ENCODE peak calls at places on chromosomes 4 and X, in eight cellular contexts. P, L, D, R, A, I, Y and U are unnamed samples.

GRCh38 chr4:173191623-173192041 is 23.0 kb downstream of the GALNT7 start:
- DNase-seq in D (no peak), L (no peak), A (peak), I (no peak), P (no peak), R (no peak), Y (no peak), U (no peak)

GRCh38 chrX:29478336-29479069 is 736.9 kb upstream of the MAGEB2 start:
- DNase-seq in Y (no peak), R (peak), D (peak), L (no peak), P (peak), A (peak), I (no peak), U (peak)

GRCh38 chr4:121339307-121339706 is 41.5 kb downstream of the QRFPR start:
- DNase-seq in D (no peak), L (no peak), R (no peak), P (no peak), A (peak), I (no peak), Y (no peak), U (no peak)

GRCh38 chr4:23373269-23373668 is 516.6 kb downstream of the PPARGC1A start:
- DNase-seq in A (peak), D (no peak), P (no peak), L (peak), Y (peak), R (no peak), I (no peak), U (no peak)

GRCh38 chrX:111407948-111408347 is 4.0 kb downstream of the DCX start:
- DNase-seq in Y (no peak), I (no peak), P (no peak), D (no peak), A (no peak), L (no peak), R (no peak), U (no peak)

GRCh38 chr4:152245706-152246105 is 290.2 kb downstream of the FBXW7 start:
- DNase-seq in I (no peak), L (no peak), D (no peak), P (no peak), A (peak), R (no peak), Y (no peak), U (no peak)

GRCh38 chr4:15331930-15332329 is 95.9 kb upstream of the C1QTNF7 start:
- DNase-seq in L (no peak), D (no peak), R (no peak), I (no peak), Y (no peak), A (no peak), P (no peak), U (no peak)

GRCh38 chr4:68907230-68907629 is 44.4 kb downstream of the UGT2A3 start:
- DNase-seq in P (no peak), R (no peak), L (no peak), Y (no peak), D (no peak), I (no peak), A (peak), U (no peak)

GRCh38 chrX:86263526-86263925 is 115.3 kb downstream of the DACH2 start:
- DNase-seq in Y (no peak), I (no peak), D (no peak), A (no peak), L (no peak), R (no peak), P (peak), U (no peak)

DNA sequence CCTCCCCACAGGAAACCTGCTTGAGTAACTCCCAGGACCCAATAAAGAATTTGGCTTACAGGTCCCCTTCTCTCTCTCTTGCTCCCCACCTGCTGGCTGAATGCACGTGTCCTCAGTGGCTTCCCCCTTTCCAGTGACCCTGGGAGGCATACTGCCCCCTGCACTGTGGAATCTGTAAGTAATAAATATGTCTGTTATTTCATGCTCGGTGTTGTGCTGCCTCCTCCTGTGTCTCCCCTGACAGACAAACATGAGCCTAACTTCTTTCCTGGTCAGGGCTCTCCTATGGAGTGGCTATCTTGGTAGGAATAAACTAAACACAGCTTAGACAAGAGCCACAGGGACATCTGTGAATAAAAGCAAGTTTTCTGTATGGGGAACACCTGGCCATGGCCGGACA is 209.7 kb upstream of the BOD1L1 start:
- DNase-seq in A (no peak), D (no peak), P (no peak), I (no peak), Y (no peak), R (no peak), L (no peak), U (no peak)
- TF ChIP-seq CTCF in A (no peak), D (no peak), P (no peak), I (no peak), Y (no peak), R (no peak), L (no peak), U (no peak)

DNA sequence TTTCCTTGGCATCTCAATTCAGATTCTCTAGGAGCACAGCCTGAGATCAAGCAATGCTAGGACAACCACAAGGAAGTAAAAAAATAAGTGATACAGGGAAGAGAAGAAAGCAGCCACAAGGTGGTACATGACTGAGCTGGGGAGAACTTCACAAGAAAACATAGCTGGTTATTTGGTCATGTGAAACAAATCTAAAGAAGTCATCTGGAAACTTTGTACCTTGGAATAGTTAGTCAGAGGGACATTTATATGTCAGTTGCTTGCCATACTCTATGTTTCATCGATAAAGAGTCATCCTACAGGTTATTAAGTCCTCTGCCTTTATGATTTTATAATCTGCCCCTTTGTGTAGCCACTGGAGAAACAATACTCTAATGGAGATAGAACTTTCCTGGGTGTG is 575.1 kb downstream of the IL15 start:
- DNase-seq in R (no peak), Y (no peak), A (no peak), P (no peak), L (no peak), D (no peak), I (no peak), U (no peak)
- TF ChIP-seq CTCF in R (no peak), Y (no peak), A (no peak), P (no peak), L (no peak), D (peak), I (no peak), U (no peak)

GRCh38 chrX:154374361-154375155 is at the start of gene FLNA:
- DNase-seq in D (no peak), I (no peak), A (no peak), P (peak), L (no peak), Y (no peak), R (no peak), U (peak)
- TF ChIP-seq CTCF in D (no peak), I (no peak), A (no peak), P (no peak), L (no peak), Y (no peak), R (peak), U (no peak)

DNA sequence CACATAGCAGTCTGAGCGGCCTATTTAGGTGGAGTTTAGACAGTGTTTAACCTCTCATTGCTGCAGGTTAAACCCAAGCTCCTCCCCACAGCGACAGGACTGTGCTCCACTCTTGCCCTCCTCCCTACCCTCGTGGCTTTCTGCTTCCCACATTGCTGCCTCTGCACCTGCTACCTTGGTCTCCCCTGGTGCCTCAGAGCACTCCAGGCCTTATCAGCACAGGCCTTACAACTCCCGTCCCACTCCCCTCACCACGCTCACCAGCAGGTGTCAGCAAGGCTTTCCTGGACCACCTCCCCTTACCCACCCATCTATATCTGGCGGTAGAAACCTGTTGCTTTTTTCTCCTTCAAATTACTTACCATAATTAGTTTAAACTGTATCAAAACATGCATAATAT is 18.6 kb downstream of the HELT start:
- DNase-seq in Y (no peak), A (no peak), R (no peak), D (no peak), I (no peak), L (no peak), P (no peak), U (no peak)
- TF ChIP-seq CTCF in Y (no peak), A (no peak), R (no peak), D (no peak), I (no peak), L (no peak), P (no peak), U (no peak)

GRCh38 chrX:33324099-33324498 is 112.8 kb upstream of the DMD start:
- DNase-seq in I (no peak), Y (no peak), L (no peak), R (no peak), A (no peak), D (no peak), P (no peak), U (no peak)
- TF ChIP-seq CTCF in I (no peak), Y (no peak), L (peak), R (no peak), A (no peak), D (no peak), P (no peak), U (peak)